ENCODE peak calls at places on chromosomes 1 and 21, in ten cellular contexts. N is ELF-1, P is frontal cortex, I is DMS153, C is NCI-H774, Y is iris pigment epithelial cell, E is progenitor cell of endocrine pancreas, T is caudate nucleus, J is HEK293T, S is cardiac fibroblast. U is an unnamed sample.

GRCh38 chr1:215360786-215361185 is 206.3 kb upstream of the KCTD3 start:
- DNase-seq in N (no peak), P (no peak), I (no peak), C (peak; percentile 15), Y (no peak), E (no peak), T (no peak), J (no peak), S (no peak), U (no peak)

GRCh38 chr1:41242645-41243171 is 602 bp upstream of the SCMH1 start:
- DNase-seq in N (peak; percentile 15), P (no peak), I (peak; percentile 78), C (peak; percentile 69), Y (no peak), E (no peak), T (no peak), J (peak; percentile 15), S (no peak), U (no peak)

GRCh38 chr21:33268736-33269441 is 2.7 kb downstream of the IL10RB start:
- DNase-seq in N (no peak), P (no peak), I (peak; percentile 91), C (peak; percentile 90), Y (no peak), E (no peak), T (no peak), J (no peak), S (no peak), U (peak; percentile 40)

GRCh38 chr1:75614455-75615379 is 3.8 kb upstream of the SLC44A5 start:
- DNase-seq in N (peak; percentile 80), P (peak; percentile 45), I (peak; percentile 46), C (peak; percentile 51), Y (peak; percentile 23), E (peak; percentile 73), T (no peak), J (peak; percentile 95), S (peak; percentile 19), U (peak; percentile 92)

GRCh38 chr1:95069711-95070093 is 3.0 kb downstream of the ALG14 start:
- DNase-seq in N (no peak), P (no peak), I (no peak), C (no peak), Y (no peak), E (no peak), T (no peak), J (no peak), S (no peak), U (no peak)

GRCh38 chr1:193537266-193538003 is 351.0 kb upstream of the B3GALT2 start:
- DNase-seq in N (no peak), P (no peak), I (no peak), C (no peak), Y (no peak), E (no peak), T (no peak), J (no peak), S (no peak), U (no peak)

GRCh38 chr1:166975361-166976129 is at the start of gene ILDR2:
- DNase-seq in N (peak; percentile 57), P (peak; percentile 82), I (no peak), C (peak; percentile 43), Y (peak; percentile 28), E (peak; percentile 40), T (no peak), J (peak; percentile 74), S (peak; percentile 40), U (peak; percentile 87)

GRCh38 chr1:110114173-110114572 is 1.9 kb downstream of the UBL4B start:
- DNase-seq in N (no peak), P (no peak), I (no peak), C (no peak), Y (no peak), E (no peak), T (no peak), J (no peak), S (no peak), U (no peak)

GRCh38 chr1:1318131-1318652 is 6.3 kb downstream of the INTS11 start:
- DNase-seq in N (peak; percentile 47), P (no peak), I (peak; percentile 84), C (no peak), Y (peak; percentile 96), E (no peak), T (no peak), J (no peak), S (peak; percentile 97), U (no peak)

GRCh38 chr1:78145105-78145580 is 99.4 kb downstream of the GIPC2 start:
- DNase-seq in N (peak; percentile 49), P (peak; percentile 15), I (peak; percentile 45), C (peak; percentile 35), Y (peak; percentile 88), E (peak; percentile 22), T (no peak), J (peak; percentile 83), S (peak; percentile 87), U (peak; percentile 73)

GRCh38 chr1:71677541-71677940 is 596.7 kb upstream of the ZRANB2 start:
- DNase-seq in N (no peak), P (no peak), I (no peak), C (no peak), Y (no peak), E (no peak), T (no peak), J (no peak), S (no peak), U (no peak)

GRCh38 chr1:222283147-222283768 is 264.6 kb downstream of the HHIPL2 start:
- DNase-seq in N (no peak), P (no peak), I (no peak), C (no peak), Y (no peak), E (no peak), T (no peak), J (no peak), S (peak; percentile 15), U (no peak)

GRCh38 chr1:230754831-230755230 is 7.6 kb downstream of the CAPN9 start:
- DNase-seq in N (no peak), P (no peak), I (no peak), C (no peak), Y (peak; percentile 76), E (no peak), T (no peak), J (no peak), S (peak; percentile 42), U (no peak)

GRCh38 chr1:232726048-232726779 is 79.0 kb upstream of the MAP10 start:
- DNase-seq in N (peak; percentile 52), P (no peak), I (no peak), C (no peak), Y (peak; percentile 54), E (no peak), T (no peak), J (no peak), S (peak; percentile 12), U (no peak)

GRCh38 chr1:33818071-33818470 is 45.8 kb upstream of the HMGB4 start:
- DNase-seq in N (no peak), P (no peak), I (peak; percentile 75), C (peak; percentile 81), Y (no peak), E (no peak), T (no peak), J (no peak), S (no peak), U (peak; percentile 26)

GRCh38 chr1:31580513-31580870 is 4.2 kb downstream of the TINAGL1 start:
- DNase-seq in N (no peak), P (no peak), I (no peak), C (no peak), Y (no peak), E (no peak), T (no peak), J (peak; percentile 17), S (peak; percentile 52), U (peak; percentile 39)

GRCh38 chr1:108200627-108201106 is 524 bp upstream of the SLC25A24 start:
- DNase-seq in N (no peak), P (peak; percentile 61), I (peak; percentile 22), C (peak; percentile 28), Y (peak; percentile 81), E (no peak), T (no peak), J (peak; percentile 58), S (peak; percentile 82), U (peak; percentile 57)

GRCh38 chr21:26098758-26099157 is 71.8 kb downstream of the APP start:
- DNase-seq in N (no peak), P (no peak), I (no peak), C (no peak), Y (no peak), E (no peak), T (no peak), J (no peak), S (no peak), U (no peak)

GRCh38 chr1:110068646-110069301 is 1.7 kb downstream of the ALX3 start:
- DNase-seq in N (no peak), P (no peak), I (no peak), C (no peak), Y (no peak), E (no peak), T (no peak), J (no peak), S (no peak), U (peak; percentile 75)

GRCh38 chr1:158930504-158930903 is 848 bp upstream of the PYHIN1 start:
- DNase-seq in N (no peak), P (no peak), I (no peak), C (no peak), Y (no peak), E (no peak), T (no peak), J (no peak), S (peak; percentile 0), U (no peak)

GRCh38 chr1:226148121-226148648 is 38.4 kb downstream of the ACBD3 start:
- DNase-seq in N (no peak), P (no peak), I (no peak), C (no peak), Y (no peak), E (no peak), T (no peak), J (no peak), S (no peak), U (no peak)

GRCh38 chr1:27666791-27667254 is 5.2 kb downstream of the IFI6 start:
- DNase-seq in N (no peak), P (no peak), I (no peak), C (no peak), Y (peak; percentile 17), E (no peak), T (no peak), J (no peak), S (no peak), U (no peak)

GRCh38 chr1:54978528-54979326 is 1.7 kb upstream of the TMEM61 start:
- DNase-seq in N (no peak), P (no peak), I (no peak), C (no peak), Y (no peak), E (no peak), T (no peak), J (no peak), S (no peak), U (no peak)

GRCh38 chr1:71695820-71696219 is 586.5 kb downstream of the NEGR1 start:
- DNase-seq in N (no peak), P (no peak), I (no peak), C (no peak), Y (no peak), E (no peak), T (no peak), J (no peak), S (peak; percentile 0), U (no peak)

GRCh38 chr1:226082959-226083302 is 20.4 kb downstream of the H3-3A start:
- DNase-seq in N (peak; percentile 44), P (peak; percentile 42), I (no peak), C (peak; percentile 23), Y (peak; percentile 46), E (peak; percentile 32), T (no peak), J (peak; percentile 69), S (peak; percentile 56), U (peak; percentile 85)

GRCh38 chr1:162689745-162690671 is 57.7 kb downstream of the DDR2 start:
- DNase-seq in N (no peak), P (no peak), I (no peak), C (no peak), Y (no peak), E (no peak), T (no peak), J (no peak), S (no peak), U (no peak)

GRCh38 chr21:32524010-32524719 is 61.2 kb downstream of the TCP10L start:
- DNase-seq in N (peak; percentile 12), P (no peak), I (no peak), C (no peak), Y (peak; percentile 65), E (no peak), T (no peak), J (no peak), S (peak; percentile 92), U (peak; percentile 68)

GRCh38 chr1:47431534-47431933 is 6.3 kb upstream of the FOXD2 start:
- DNase-seq in N (peak; percentile 72), P (no peak), I (no peak), C (no peak), Y (peak; percentile 90), E (no peak), T (no peak), J (no peak), S (peak; percentile 84), U (peak; percentile 89)